ENCODE peak calls at places on chromosomes 16 and 17, in seven cellular contexts. One of them, this sample, is unnamed.

GRCh38 chr16:9297437-9298113 is 206.1 kb downstream of the HAPSTR1 start:
- DNase-seq in mesendoderm: peak
- DNase-seq in fibroblast of pulmonary artery: no peak
- DNase-seq in mucosa of descending colon: no peak
- DNase-seq in activated T-helper 1 cell treated with Interleukin-2 at 50 U/mL for 16 hours: no peak
- DNase-seq in fibroblast of the aortic adventitia: peak
- DNase-seq in brain microvascular endothelial cell: no peak
- DNase-seq in this sample: no peak

GRCh38 chr17:47470836-47471235 is 60.1 kb upstream of the NPEPPS start:
- DNase-seq in brain microvascular endothelial cell: no peak
- DNase-seq in activated T-helper 1 cell treated with Interleukin-2 at 50 U/mL for 16 hours: no peak
- DNase-seq in fibroblast of the aortic adventitia: no peak
- DNase-seq in fibroblast of pulmonary artery: no peak
- DNase-seq in mucosa of descending colon: no peak
- DNase-seq in mesendoderm: peak
- DNase-seq in this sample: no peak

GRCh38 chr16:12182202-12182601 is 205.7 kb downstream of the SNX29 start:
- DNase-seq in activated T-helper 1 cell treated with Interleukin-2 at 50 U/mL for 16 hours: no peak
- DNase-seq in mucosa of descending colon: no peak
- DNase-seq in fibroblast of pulmonary artery: no peak
- DNase-seq in fibroblast of the aortic adventitia: no peak
- DNase-seq in mesendoderm: no peak
- DNase-seq in brain microvascular endothelial cell: no peak
- DNase-seq in this sample: no peak

GRCh38 chr16:65958096-65958495 is 408.4 kb upstream of the CDH5 start:
- DNase-seq in fibroblast of the aortic adventitia: no peak
- DNase-seq in brain microvascular endothelial cell: no peak
- DNase-seq in mucosa of descending colon: no peak
- DNase-seq in fibroblast of pulmonary artery: no peak
- DNase-seq in activated T-helper 1 cell treated with Interleukin-2 at 50 U/mL for 16 hours: no peak
- DNase-seq in mesendoderm: peak
- DNase-seq in this sample: no peak

GRCh38 chr17:38967290-38967738 is at the start of gene FBXO47:
- DNase-seq in fibroblast of the aortic adventitia: peak
- DNase-seq in mucosa of descending colon: peak
- DNase-seq in fibroblast of pulmonary artery: peak
- DNase-seq in brain microvascular endothelial cell: peak
- DNase-seq in mesendoderm: peak
- DNase-seq in activated T-helper 1 cell treated with Interleukin-2 at 50 U/mL for 16 hours: peak
- DNase-seq in this sample: peak

GRCh38 chr17:1197379-1197778 is 17.6 kb upstream of the ABR start:
- DNase-seq in mesendoderm: no peak
- DNase-seq in activated T-helper 1 cell treated with Interleukin-2 at 50 U/mL for 16 hours: no peak
- DNase-seq in mucosa of descending colon: no peak
- DNase-seq in fibroblast of the aortic adventitia: peak
- DNase-seq in fibroblast of pulmonary artery: peak
- DNase-seq in brain microvascular endothelial cell: no peak
- DNase-seq in this sample: no peak

GRCh38 chr17:32998111-32998892 is 6.7 kb downstream of the SPACA3 start:
- DNase-seq in fibroblast of pulmonary artery: peak
- DNase-seq in mesendoderm: peak
- DNase-seq in mucosa of descending colon: peak
- DNase-seq in fibroblast of the aortic adventitia: peak
- DNase-seq in activated T-helper 1 cell treated with Interleukin-2 at 50 U/mL for 16 hours: peak
- DNase-seq in brain microvascular endothelial cell: peak
- DNase-seq in this sample: peak

GRCh38 chr17:11954961-11955360 is 42.3 kb downstream of the ZNF18 start:
- DNase-seq in mucosa of descending colon: no peak
- DNase-seq in fibroblast of the aortic adventitia: no peak
- DNase-seq in mesendoderm: no peak
- DNase-seq in brain microvascular endothelial cell: no peak
- DNase-seq in activated T-helper 1 cell treated with Interleukin-2 at 50 U/mL for 16 hours: no peak
- DNase-seq in fibroblast of pulmonary artery: no peak
- DNase-seq in this sample: no peak

GRCh38 chr16:25005445-25006306 is 9.5 kb downstream of the ARHGAP17 start:
- DNase-seq in mesendoderm: no peak
- DNase-seq in brain microvascular endothelial cell: no peak
- DNase-seq in mucosa of descending colon: no peak
- DNase-seq in fibroblast of pulmonary artery: peak
- DNase-seq in activated T-helper 1 cell treated with Interleukin-2 at 50 U/mL for 16 hours: no peak
- DNase-seq in fibroblast of the aortic adventitia: peak
- DNase-seq in this sample: no peak

GRCh38 chr17:78925662-78926555 is 722 bp upstream of the TIMP2 start:
- DNase-seq in brain microvascular endothelial cell: peak
- DNase-seq in fibroblast of the aortic adventitia: peak
- DNase-seq in mucosa of descending colon: peak
- DNase-seq in mesendoderm: peak
- DNase-seq in activated T-helper 1 cell treated with Interleukin-2 at 50 U/mL for 16 hours: no peak
- DNase-seq in fibroblast of pulmonary artery: peak
- DNase-seq in this sample: peak

GRCh38 chr16:50550035-50550434 is 1.8 kb downstream of the NKD1 start:
- DNase-seq in brain microvascular endothelial cell: no peak
- DNase-seq in activated T-helper 1 cell treated with Interleukin-2 at 50 U/mL for 16 hours: no peak
- DNase-seq in mucosa of descending colon: no peak
- DNase-seq in fibroblast of pulmonary artery: no peak
- DNase-seq in mesendoderm: no peak
- DNase-seq in fibroblast of the aortic adventitia: no peak
- DNase-seq in this sample: no peak

GRCh38 chr17:37392024-37392590 is 14.5 kb downstream of the ACACA start:
- DNase-seq in fibroblast of pulmonary artery: peak
- DNase-seq in mesendoderm: no peak
- DNase-seq in fibroblast of the aortic adventitia: peak
- DNase-seq in brain microvascular endothelial cell: peak
- DNase-seq in mucosa of descending colon: no peak
- DNase-seq in activated T-helper 1 cell treated with Interleukin-2 at 50 U/mL for 16 hours: no peak
- DNase-seq in this sample: no peak

GRCh38 chr17:55527520-55528118 is 16.4 kb upstream of the SMIM36 start:
- DNase-seq in fibroblast of pulmonary artery: peak
- DNase-seq in mucosa of descending colon: no peak
- DNase-seq in mesendoderm: peak
- DNase-seq in brain microvascular endothelial cell: peak
- DNase-seq in fibroblast of the aortic adventitia: peak
- DNase-seq in activated T-helper 1 cell treated with Interleukin-2 at 50 U/mL for 16 hours: no peak
- DNase-seq in this sample: peak

GRCh38 chr17:17125136-17126084 is 80.7 kb downstream of the PLD6 start:
- DNase-seq in activated T-helper 1 cell treated with Interleukin-2 at 50 U/mL for 16 hours: no peak
- DNase-seq in mucosa of descending colon: no peak
- DNase-seq in brain microvascular endothelial cell: no peak
- DNase-seq in fibroblast of the aortic adventitia: no peak
- DNase-seq in fibroblast of pulmonary artery: no peak
- DNase-seq in mesendoderm: no peak
- DNase-seq in this sample: peak

GRCh38 chr17:55317284-55317683 is 52.5 kb downstream of the HLF start:
- DNase-seq in activated T-helper 1 cell treated with Interleukin-2 at 50 U/mL for 16 hours: no peak
- DNase-seq in mesendoderm: no peak
- DNase-seq in fibroblast of pulmonary artery: no peak
- DNase-seq in brain microvascular endothelial cell: no peak
- DNase-seq in fibroblast of the aortic adventitia: no peak
- DNase-seq in mucosa of descending colon: no peak
- DNase-seq in this sample: no peak

GRCh38 chr17:66300956-66301355 is 1.5 kb upstream of the PRKCA start:
- DNase-seq in brain microvascular endothelial cell: no peak
- DNase-seq in fibroblast of pulmonary artery: peak
- DNase-seq in fibroblast of the aortic adventitia: no peak
- DNase-seq in mucosa of descending colon: no peak
- DNase-seq in mesendoderm: no peak
- DNase-seq in activated T-helper 1 cell treated with Interleukin-2 at 50 U/mL for 16 hours: no peak
- DNase-seq in this sample: no peak

GRCh38 chr17:81419886-81420768 is 24.9 kb downstream of the BAHCC1 start:
- DNase-seq in fibroblast of the aortic adventitia: no peak
- DNase-seq in mucosa of descending colon: peak
- DNase-seq in mesendoderm: no peak
- DNase-seq in fibroblast of pulmonary artery: no peak
- DNase-seq in brain microvascular endothelial cell: no peak
- DNase-seq in activated T-helper 1 cell treated with Interleukin-2 at 50 U/mL for 16 hours: no peak
- DNase-seq in this sample: no peak

GRCh38 chr16:53372942-53373871 is 61.1 kb upstream of the RBL2 start:
- DNase-seq in mucosa of descending colon: peak
- DNase-seq in fibroblast of pulmonary artery: no peak
- DNase-seq in fibroblast of the aortic adventitia: no peak
- DNase-seq in mesendoderm: no peak
- DNase-seq in brain microvascular endothelial cell: no peak
- DNase-seq in activated T-helper 1 cell treated with Interleukin-2 at 50 U/mL for 16 hours: peak
- DNase-seq in this sample: peak

GRCh38 chr16:56669005-56669839 is at the start of gene MT1H:
- DNase-seq in brain microvascular endothelial cell: no peak
- DNase-seq in mesendoderm: no peak
- DNase-seq in fibroblast of the aortic adventitia: no peak
- DNase-seq in mucosa of descending colon: peak
- DNase-seq in activated T-helper 1 cell treated with Interleukin-2 at 50 U/mL for 16 hours: no peak
- DNase-seq in fibroblast of pulmonary artery: no peak
- DNase-seq in this sample: no peak

GRCh38 chr17:61551255-61551742 is 39.7 kb downstream of the NACA2 start:
- DNase-seq in fibroblast of the aortic adventitia: peak
- DNase-seq in fibroblast of pulmonary artery: peak
- DNase-seq in activated T-helper 1 cell treated with Interleukin-2 at 50 U/mL for 16 hours: no peak
- DNase-seq in mesendoderm: peak
- DNase-seq in mucosa of descending colon: no peak
- DNase-seq in brain microvascular endothelial cell: no peak
- DNase-seq in this sample: no peak

GRCh38 chr17:76789235-76789788 is 51.4 kb downstream of the MFSD11 start:
- DNase-seq in fibroblast of pulmonary artery: no peak
- DNase-seq in mucosa of descending colon: no peak
- DNase-seq in brain microvascular endothelial cell: no peak
- DNase-seq in mesendoderm: peak
- DNase-seq in activated T-helper 1 cell treated with Interleukin-2 at 50 U/mL for 16 hours: no peak
- DNase-seq in fibroblast of the aortic adventitia: no peak
- DNase-seq in this sample: no peak

GRCh38 chr16:8565498-8565897 is 24.8 kb downstream of the TMEM114 start:
- DNase-seq in fibroblast of pulmonary artery: no peak
- DNase-seq in brain microvascular endothelial cell: no peak
- DNase-seq in activated T-helper 1 cell treated with Interleukin-2 at 50 U/mL for 16 hours: no peak
- DNase-seq in mesendoderm: peak
- DNase-seq in fibroblast of the aortic adventitia: no peak
- DNase-seq in mucosa of descending colon: no peak
- DNase-seq in this sample: no peak

GRCh38 chr16:86542756-86543750 is 12.0 kb downstream of the MTHFSD start:
- DNase-seq in fibroblast of pulmonary artery: no peak
- DNase-seq in fibroblast of the aortic adventitia: no peak
- DNase-seq in mucosa of descending colon: no peak
- DNase-seq in brain microvascular endothelial cell: no peak
- DNase-seq in activated T-helper 1 cell treated with Interleukin-2 at 50 U/mL for 16 hours: no peak
- DNase-seq in mesendoderm: no peak
- DNase-seq in this sample: no peak

GRCh38 chr17:3704931-3705717 is 9.2 kb upstream of the P2RX5 start:
- DNase-seq in mesendoderm: no peak
- DNase-seq in fibroblast of pulmonary artery: no peak
- DNase-seq in fibroblast of the aortic adventitia: no peak
- DNase-seq in mucosa of descending colon: no peak
- DNase-seq in brain microvascular endothelial cell: no peak
- DNase-seq in activated T-helper 1 cell treated with Interleukin-2 at 50 U/mL for 16 hours: no peak
- DNase-seq in this sample: no peak

GRCh38 chr17:44378171-44378705 is 11.2 kb downstream of the ITGA2B start:
- DNase-seq in mesendoderm: no peak
- DNase-seq in activated T-helper 1 cell treated with Interleukin-2 at 50 U/mL for 16 hours: no peak
- DNase-seq in brain microvascular endothelial cell: no peak
- DNase-seq in fibroblast of the aortic adventitia: no peak
- DNase-seq in mucosa of descending colon: no peak
- DNase-seq in fibroblast of pulmonary artery: no peak
- DNase-seq in this sample: no peak

GRCh38 chr17:66459811-66460270 is 157.4 kb downstream of the PRKCA start:
- DNase-seq in activated T-helper 1 cell treated with Interleukin-2 at 50 U/mL for 16 hours: no peak
- DNase-seq in brain microvascular endothelial cell: peak
- DNase-seq in fibroblast of pulmonary artery: peak
- DNase-seq in mesendoderm: peak
- DNase-seq in mucosa of descending colon: no peak
- DNase-seq in fibroblast of the aortic adventitia: peak
- DNase-seq in this sample: peak

GRCh38 chr16:52812945-52813556 is 239.6 kb downstream of the CHD9NB start:
- DNase-seq in brain microvascular endothelial cell: peak
- DNase-seq in fibroblast of the aortic adventitia: peak
- DNase-seq in mesendoderm: peak
- DNase-seq in fibroblast of pulmonary artery: peak
- DNase-seq in activated T-helper 1 cell treated with Interleukin-2 at 50 U/mL for 16 hours: no peak
- DNase-seq in mucosa of descending colon: no peak
- DNase-seq in this sample: no peak

GRCh38 chr16:12186774-12187335 is 210.3 kb downstream of the SNX29 start:
- DNase-seq in mesendoderm: no peak
- DNase-seq in activated T-helper 1 cell treated with Interleukin-2 at 50 U/mL for 16 hours: no peak
- DNase-seq in brain microvascular endothelial cell: peak
- DNase-seq in fibroblast of the aortic adventitia: peak
- DNase-seq in mucosa of descending colon: no peak
- DNase-seq in fibroblast of pulmonary artery: no peak
- DNase-seq in this sample: no peak

GRCh38 chr17:80456465-80457235 is 19.8 kb downstream of the NPTX1 start:
- DNase-seq in fibroblast of pulmonary artery: peak
- DNase-seq in brain microvascular endothelial cell: no peak
- DNase-seq in mucosa of descending colon: no peak
- DNase-seq in activated T-helper 1 cell treated with Interleukin-2 at 50 U/mL for 16 hours: no peak
- DNase-seq in mesendoderm: no peak
- DNase-seq in fibroblast of the aortic adventitia: peak
- DNase-seq in this sample: no peak

GRCh38 chr16:52090080-52090479 is 456.9 kb downstream of the TOX3 start:
- DNase-seq in fibroblast of pulmonary artery: no peak
- DNase-seq in fibroblast of the aortic adventitia: no peak
- DNase-seq in mucosa of descending colon: no peak
- DNase-seq in mesendoderm: no peak
- DNase-seq in activated T-helper 1 cell treated with Interleukin-2 at 50 U/mL for 16 hours: no peak
- DNase-seq in brain microvascular endothelial cell: peak
- DNase-seq in this sample: no peak

GRCh38 chr16:79713609-79714309 is 113.2 kb upstream of the MAF start:
- DNase-seq in fibroblast of pulmonary artery: no peak
- DNase-seq in brain microvascular endothelial cell: no peak
- DNase-seq in fibroblast of the aortic adventitia: no peak
- DNase-seq in activated T-helper 1 cell treated with Interleukin-2 at 50 U/mL for 16 hours: no peak
- DNase-seq in mesendoderm: no peak
- DNase-seq in mucosa of descending colon: no peak
- DNase-seq in this sample: no peak

GRCh38 chr17:59353936-59354755 is 22.7 kb downstream of the YPEL2 start:
- DNase-seq in mesendoderm: no peak
- DNase-seq in brain microvascular endothelial cell: no peak
- DNase-seq in activated T-helper 1 cell treated with Interleukin-2 at 50 U/mL for 16 hours: no peak
- DNase-seq in fibroblast of the aortic adventitia: no peak
- DNase-seq in fibroblast of pulmonary artery: no peak
- DNase-seq in mucosa of descending colon: no peak
- DNase-seq in this sample: no peak

GRCh38 chr16:66207864-66208226 is 158.6 kb upstream of the CDH5 start:
- DNase-seq in fibroblast of the aortic adventitia: no peak
- DNase-seq in brain microvascular endothelial cell: no peak
- DNase-seq in mesendoderm: no peak
- DNase-seq in fibroblast of pulmonary artery: no peak
- DNase-seq in activated T-helper 1 cell treated with Interleukin-2 at 50 U/mL for 16 hours: no peak
- DNase-seq in mucosa of descending colon: no peak
- DNase-seq in this sample: no peak

This sample was measured in heart left ventricle.